ENCODE peak calls at places on chromosomes 2 and 18, in four cellular contexts. H is K562, F is HepG2, S is GM12878. W is an unnamed sample.
A peak's percentile ranks its signal among the peaks of the same experiment; 100 is the strongest.

GRCh38 chr2:220569380-220569779 is 942.0 kb downstream of the SLC4A3 start:
- DNase-seq in F (no peak), S (no peak), H (no peak), W (no peak)

GRCh38 chr2:15159751-15160177 is 401.4 kb downstream of the NBAS start:
- DNase-seq in S (no peak), H (peak; percentile 52), F (peak; percentile 49), W (peak; percentile 53)

GRCh38 chr2:196399736-196400691 is 228.6 kb upstream of the STK17B start:
- DNase-seq in H (peak; percentile 67), S (no peak), F (no peak), W (no peak)

GRCh38 chr2:240126731-240127130 is 9.4 kb downstream of the COPS9 start:
- DNase-seq in S (no peak), F (no peak), H (no peak), W (no peak)

GRCh38 chr2:216679658-216680024 is 15.7 kb downstream of the IGFBP5 start:
- DNase-seq in S (no peak), H (no peak), F (no peak), W (no peak)

GRCh38 chr2:7436096-7436906 is 519.1 kb downstream of the RNF144A start:
- DNase-seq in S (no peak), H (no peak), F (no peak), W (no peak)

GRCh38 chr2:27306657-27307544 is 1.3 kb downstream of the UCN start:
- DNase-seq in S (no peak), F (no peak), H (no peak), W (peak; percentile 75)

GRCh38 chr2:180050246-180050645 is 43.1 kb upstream of the CWC22 start:
- DNase-seq in S (no peak), F (no peak), H (no peak), W (no peak)

GRCh38 chr2:3953117-3953516 is 249.7 kb downstream of the DCDC2C start:
- DNase-seq in F (no peak), H (no peak), S (no peak), W (no peak)

GRCh38 chr2:195337597-195337996 is 319.4 kb upstream of the SLC39A10 start:
- DNase-seq in F (no peak), S (no peak), H (no peak), W (no peak)

GRCh38 chr2:240963065-240963375 is 35.4 kb upstream of the SNED1 start:
- DNase-seq in H (no peak), F (no peak), S (no peak), W (no peak)

GRCh38 chr18:3062798-3063563 is 50.0 kb upstream of the LPIN2 start:
- DNase-seq in H (peak; percentile 80), F (peak; percentile 72), S (no peak), W (peak; percentile 63)

GRCh38 chr2:196174424-196174823 is 3.0 kb upstream of the STK17B start:
- DNase-seq in F (no peak), H (no peak), S (no peak), W (no peak)

GRCh38 chr2:80567991-80568390 is 263.4 kb upstream of the LRRTM1 start:
- DNase-seq in F (no peak), H (no peak), S (no peak), W (no peak)

GRCh38 chr2:46814160-46814559 is 101.4 kb downstream of the MCFD2 start:
- DNase-seq in S (no peak), F (no peak), H (peak; percentile 16), W (peak; percentile 5)

GRCh38 chr18:78688249-78688648 is 291.4 kb upstream of the SALL3 start:
- DNase-seq in F (no peak), S (no peak), H (no peak), W (no peak)

GRCh38 chr2:189685540-189686229 is 11.2 kb downstream of the ANKAR start:
- DNase-seq in H (peak; percentile 55), S (no peak), F (no peak), W (no peak)

GRCh38 chr2:150013011-150013410 is 425.4 kb upstream of the MMADHC start:
- DNase-seq in S (no peak), F (no peak), H (no peak), W (no peak)

GRCh38 chr18:35507623-35508022 is 9.9 kb upstream of the INO80C start:
- DNase-seq in F (peak; percentile 36), H (peak; percentile 40), S (no peak), W (no peak)

GRCh38 chr2:212265777-212266176 is 272.8 kb downstream of the ERBB4 start:
- DNase-seq in H (no peak), S (no peak), F (no peak), W (no peak)

GRCh38 chr2:85902496-85902895 is 13.7 kb upstream of the ST3GAL5 start:
- DNase-seq in F (no peak), H (no peak), S (no peak), W (no peak)

GRCh38 chr2:24009680-24010476 is at the start of gene MFSD2B:
- DNase-seq in H (peak; percentile 53), S (no peak), F (no peak), W (peak; percentile 86)
- TF ChIP-seq NFIC in H (peak; percentile 14), S (no peak), F (no peak), W (no peak)

DNA sequence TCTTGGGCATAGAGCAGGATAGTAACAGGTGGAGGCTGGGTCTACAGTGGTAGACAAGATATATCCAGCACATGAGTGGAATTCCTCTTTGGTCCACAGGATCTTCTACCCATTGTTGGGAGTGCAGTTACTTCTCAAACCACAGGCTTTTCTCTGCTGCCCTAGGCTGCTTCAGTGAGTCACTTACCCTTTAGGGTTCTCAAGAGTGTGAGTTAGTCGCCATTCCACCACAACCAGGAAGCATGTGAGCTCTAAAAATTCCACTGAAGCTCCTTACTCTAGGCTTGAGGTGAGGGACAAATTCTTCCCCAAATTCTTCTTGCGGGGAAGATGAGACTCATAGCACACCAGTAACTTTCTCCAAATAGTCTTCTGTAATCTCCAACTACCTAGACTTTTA is 189.4 kb downstream of the PLCL1 start:
- DNase-seq in H (peak; percentile 35), S (no peak), F (no peak), W (no peak)
- TF ChIP-seq NFIC in H (no peak), S (no peak), F (no peak), W (no peak)

GRCh38 chr2:73893764-73894474 is 1.1 kb downstream of the ACTG2 start:
- DNase-seq in F (no peak), H (no peak), S (no peak), W (no peak)
- TF ChIP-seq NFIC in F (no peak), H (no peak), S (no peak), W (no peak)

DNA sequence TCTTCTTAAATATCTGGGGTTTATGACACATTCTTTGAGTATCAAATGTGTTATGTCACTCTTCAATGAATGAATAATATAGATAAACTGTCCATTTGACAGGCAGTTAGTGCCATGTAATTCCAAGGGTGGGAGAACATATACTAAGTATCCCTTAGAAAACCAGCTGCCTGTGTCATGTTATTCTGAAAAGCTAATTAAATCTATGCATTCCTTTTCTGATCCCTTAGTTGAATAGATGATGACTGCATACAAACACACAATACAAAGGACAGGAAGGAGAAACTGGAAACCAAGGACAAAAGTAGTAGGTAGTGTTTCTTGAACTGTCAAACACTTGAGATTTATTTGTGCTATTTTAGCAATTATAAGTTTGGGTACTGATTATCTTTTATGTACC is 8.3 kb downstream of the ARHGAP28 start:
- DNase-seq in S (no peak), H (no peak), F (no peak), W (no peak)
- TF ChIP-seq NFIC in S (no peak), H (no peak), F (no peak), W (no peak)

GRCh38 chr2:152200101-152200500 is 24.5 kb upstream of the STAM2 start:
- DNase-seq in S (no peak), F (no peak), H (no peak), W (no peak)

GRCh38 chr2:152198499-152198898 is 22.9 kb upstream of the STAM2 start:
- DNase-seq in S (no peak), H (no peak), F (peak; percentile 56), W (no peak)

GRCh38 chr2:152201466-152201830 is 25.9 kb upstream of the STAM2 start:
- DNase-seq in S (no peak), F (no peak), H (no peak), W (no peak)

GRCh38 chr2:152200562-152201465 is 25.3 kb upstream of the STAM2 start:
- DNase-seq in F (peak; percentile 77), S (no peak), H (peak; percentile 92), W (peak; percentile 32)
- TF ChIP-seq NFIC in F (no peak), S (no peak), H (peak; percentile 75), W (peak; percentile 92)

GRCh38 chr2:214174563-214174962 is 236.3 kb upstream of the VWC2L start:
- DNase-seq in S (no peak), F (no peak), H (no peak), W (no peak)

GRCh38 chr2:214169736-214170135 is 241.1 kb upstream of the VWC2L start:
- DNase-seq in F (no peak), H (no peak), S (no peak), W (no peak)
- TF ChIP-seq NFIC in F (no peak), H (no peak), S (no peak), W (no peak)

DNA sequence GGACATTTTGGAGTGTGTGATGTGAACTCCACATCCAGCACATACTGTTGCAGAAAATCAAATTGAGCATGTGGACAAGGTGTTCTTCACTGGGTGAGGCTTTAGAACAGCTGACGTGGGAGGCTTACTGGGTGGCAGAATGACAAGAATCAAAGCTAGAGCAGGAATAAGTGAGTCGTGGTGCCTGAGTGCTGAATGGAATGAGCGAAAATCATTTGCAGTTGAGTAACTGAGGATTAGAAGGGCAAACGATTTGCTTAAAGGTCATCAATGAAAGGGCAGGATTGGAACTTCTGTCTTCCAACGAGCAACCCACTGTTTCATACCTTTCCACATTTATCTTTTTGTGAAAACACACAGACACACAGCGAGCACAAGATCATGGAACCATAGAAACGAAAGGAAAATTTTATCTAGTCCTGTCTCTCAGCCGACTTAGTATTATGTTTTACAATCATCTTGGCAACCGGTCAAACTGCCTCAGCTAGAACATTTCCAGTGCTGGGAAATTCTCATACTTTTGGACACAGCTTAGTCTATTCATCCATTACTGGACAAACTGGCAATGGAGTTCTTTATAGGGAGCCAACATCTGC is 7.2 kb upstream of the DAW1 start:
- DNase-seq in F (no peak), S (no peak), H (no peak), W (no peak)
- TF ChIP-seq NFIC in F (no peak), S (no peak), H (no peak), W (no peak)

GRCh38 chr2:171687287-171688128 is at the start of gene DYNC1I2:
- DNase-seq in F (peak; percentile 95), S (peak; percentile 91), H (peak; percentile 97), W (peak; percentile 83)

DNA sequence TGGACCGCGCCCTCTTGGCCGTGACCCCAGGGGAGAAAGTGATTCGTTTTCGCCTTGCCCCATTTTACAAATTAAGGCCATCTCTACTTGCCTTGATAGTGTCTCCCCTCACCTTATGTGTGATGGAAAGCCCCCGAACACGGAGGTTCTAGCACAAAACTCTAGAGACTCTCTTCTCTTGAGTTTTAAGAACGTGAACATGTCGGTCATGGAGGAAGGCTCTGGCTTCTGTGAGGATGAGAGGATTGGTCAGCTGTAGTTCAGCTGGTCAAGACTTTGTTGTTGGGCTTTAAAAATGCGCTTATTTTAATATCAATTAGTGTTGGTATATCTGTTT is 828 bp downstream of the DYNC1I2 start:
- DNase-seq in S (no peak), H (no peak), F (no peak), W (no peak)
- TF ChIP-seq NFIC in S (no peak), H (no peak), F (no peak), W (no peak)

GRCh38 chr2:214077727-214078126 is 333.1 kb upstream of the VWC2L start:
- DNase-seq in H (no peak), F (no peak), S (no peak), W (no peak)
- TF ChIP-seq NFIC in H (no peak), F (no peak), S (no peak), W (no peak)